ENCODE peak calls at places on chromosome 1, in nine cellular contexts. P, Y, K, Z, N, C, X, I and H are unnamed samples.

GRCh38 chr1:19644422-19644760 is 280 bp downstream of the NBL1 start:
- DNase-seq in K (no peak), X (no peak), Z (no peak), Y (no peak), P (no peak), C (no peak), I (no peak), N (peak), H (no peak)

GRCh38 chr1:161962094-161962887 is 61.4 kb downstream of the OLFML2B start:
- DNase-seq in Z (no peak), K (peak), X (peak), C (no peak), Y (no peak), P (no peak), N (peak), I (no peak), H (no peak)

GRCh38 chr1:239914827-239915231 is 176.9 kb upstream of the FMN2 start:
- DNase-seq in P (no peak), Y (no peak), I (no peak), X (peak), N (no peak), C (no peak), Z (no peak), K (peak), H (no peak)

GRCh38 chr1:1120866-1121563 is 5.1 kb upstream of the C1orf159 start:
- DNase-seq in P (no peak), K (no peak), X (no peak), Z (peak), Y (no peak), I (peak), N (no peak), C (no peak), H (no peak)

GRCh38 chr1:16071614-16072013 is 1.8 kb downstream of the FAM131C start:
- DNase-seq in Y (no peak), Z (no peak), K (no peak), X (no peak), C (no peak), P (no peak), N (no peak), I (no peak), H (no peak)

GRCh38 chr1:41870076-41870562 is 48.6 kb downstream of the HIVEP3 start:
- DNase-seq in N (peak), Z (no peak), Y (no peak), I (no peak), X (peak), C (no peak), P (no peak), K (no peak), H (no peak)

GRCh38 chr1:76724816-76725215 is 142.5 kb upstream of the ST6GALNAC5 start:
- DNase-seq in Z (no peak), Y (no peak), I (no peak), X (no peak), P (no peak), C (no peak), N (no peak), K (no peak), H (no peak)

GRCh38 chr1:57424231-57425027 is 569 bp upstream of the DAB1 start:
- DNase-seq in X (peak), N (no peak), I (no peak), K (no peak), Y (no peak), P (no peak), C (no peak), Z (no peak), H (no peak)